ENCODE peak calls at places on chromosomes 2 and 18, in ten cellular contexts. One of them, this sample, is unnamed.

GRCh38 chr2:125267683-125268082 is 1242.6 kb downstream of the CNTNAP5 start:
- DNase-seq in transverse colon: no peak
- DNase-seq in suprapubic skin: no peak
- DNase-seq in stomach: no peak
- DNase-seq in HCT116: no peak
- DNase-seq in H1: no peak
- DNase-seq in HL-60: no peak
- DNase-seq in spleen: no peak
- DNase-seq in prostate gland: no peak
- DNase-seq in K562: no peak
- DNase-seq in this sample: no peak

GRCh38 chr2:39107724-39108273 is 13.1 kb downstream of the SOS1 start:
- DNase-seq in transverse colon: no peak
- DNase-seq in suprapubic skin: no peak
- DNase-seq in stomach: no peak
- DNase-seq in HCT116: no peak
- DNase-seq in H1: no peak
- DNase-seq in HL-60: no peak
- DNase-seq in spleen: no peak
- DNase-seq in prostate gland: no peak
- DNase-seq in K562: no peak
- DNase-seq in this sample: no peak

GRCh38 chr2:191247381-191248057 is 2.3 kb downstream of the MYO1B start:
- DNase-seq in transverse colon: no peak
- DNase-seq in suprapubic skin: no peak
- DNase-seq in stomach: no peak
- DNase-seq in HCT116: peak
- DNase-seq in H1: peak
- DNase-seq in HL-60: no peak
- DNase-seq in spleen: no peak
- DNase-seq in prostate gland: no peak
- DNase-seq in K562: no peak
- DNase-seq in this sample: peak

GRCh38 chr2:175464311-175464670 is 282.8 kb upstream of the ATP5MC3 start:
- DNase-seq in transverse colon: no peak
- DNase-seq in suprapubic skin: no peak
- DNase-seq in stomach: no peak
- DNase-seq in HCT116: no peak
- DNase-seq in H1: no peak
- DNase-seq in HL-60: peak
- DNase-seq in spleen: peak
- DNase-seq in prostate gland: no peak
- DNase-seq in K562: no peak
- DNase-seq in this sample: no peak

GRCh38 chr18:32048507-32049091 is 30.0 kb downstream of the RNF125 start:
- DNase-seq in transverse colon: peak
- DNase-seq in suprapubic skin: no peak
- DNase-seq in stomach: no peak
- DNase-seq in HCT116: no peak
- DNase-seq in H1: no peak
- DNase-seq in HL-60: peak
- DNase-seq in spleen: no peak
- DNase-seq in prostate gland: no peak
- DNase-seq in K562: no peak
- DNase-seq in this sample: peak

GRCh38 chr2:69625078-69625788 is 18.3 kb downstream of the AAK1 start:
- DNase-seq in transverse colon: no peak
- DNase-seq in suprapubic skin: no peak
- DNase-seq in stomach: no peak
- DNase-seq in HCT116: no peak
- DNase-seq in H1: no peak
- DNase-seq in HL-60: no peak
- DNase-seq in spleen: no peak
- DNase-seq in prostate gland: no peak
- DNase-seq in K562: peak
- DNase-seq in this sample: no peak

GRCh38 chr2:217650229-217650628 is 352.6 kb downstream of the TNS1 start:
- DNase-seq in transverse colon: no peak
- DNase-seq in suprapubic skin: no peak
- DNase-seq in stomach: no peak
- DNase-seq in HCT116: peak
- DNase-seq in H1: no peak
- DNase-seq in HL-60: no peak
- DNase-seq in spleen: no peak
- DNase-seq in prostate gland: no peak
- DNase-seq in K562: no peak
- DNase-seq in this sample: no peak

GRCh38 chr18:13220326-13220991 is 1.9 kb downstream of the LDLRAD4 start:
- DNase-seq in transverse colon: peak
- DNase-seq in suprapubic skin: no peak
- DNase-seq in stomach: peak
- DNase-seq in HCT116: no peak
- DNase-seq in H1: no peak
- DNase-seq in HL-60: no peak
- DNase-seq in spleen: no peak
- DNase-seq in prostate gland: no peak
- DNase-seq in K562: no peak
- DNase-seq in this sample: no peak

GRCh38 chr18:5967666-5968065 is 72.3 kb upstream of the TMEM200C start:
- DNase-seq in transverse colon: no peak
- DNase-seq in suprapubic skin: no peak
- DNase-seq in stomach: no peak
- DNase-seq in HCT116: no peak
- DNase-seq in H1: no peak
- DNase-seq in HL-60: no peak
- DNase-seq in spleen: no peak
- DNase-seq in prostate gland: no peak
- DNase-seq in K562: no peak
- DNase-seq in this sample: no peak

GRCh38 chr2:230130668-230131364 is 62.1 kb upstream of the SLC16A14 start:
- DNase-seq in transverse colon: peak
- DNase-seq in suprapubic skin: peak
- DNase-seq in stomach: no peak
- DNase-seq in HCT116: peak
- DNase-seq in H1: no peak
- DNase-seq in HL-60: no peak
- DNase-seq in spleen: peak
- DNase-seq in prostate gland: no peak
- DNase-seq in K562: no peak
- DNase-seq in this sample: peak

GRCh38 chr2:64934530-64934929 is 54.7 kb upstream of the SLC1A4 start:
- DNase-seq in transverse colon: peak
- DNase-seq in suprapubic skin: no peak
- DNase-seq in stomach: no peak
- DNase-seq in HCT116: no peak
- DNase-seq in H1: no peak
- DNase-seq in HL-60: no peak
- DNase-seq in spleen: no peak
- DNase-seq in prostate gland: no peak
- DNase-seq in K562: no peak
- DNase-seq in this sample: no peak

GRCh38 chr2:71608034-71608433 is 154.7 kb downstream of the DYSF start:
- DNase-seq in transverse colon: no peak
- DNase-seq in suprapubic skin: peak
- DNase-seq in stomach: peak
- DNase-seq in HCT116: no peak
- DNase-seq in H1: no peak
- DNase-seq in HL-60: no peak
- DNase-seq in spleen: peak
- DNase-seq in prostate gland: no peak
- DNase-seq in K562: no peak
- DNase-seq in this sample: no peak

GRCh38 chr2:127805491-127805890 is 5.5 kb downstream of the WDR33 start:
- DNase-seq in transverse colon: no peak
- DNase-seq in suprapubic skin: no peak
- DNase-seq in stomach: no peak
- DNase-seq in HCT116: no peak
- DNase-seq in H1: no peak
- DNase-seq in HL-60: no peak
- DNase-seq in spleen: no peak
- DNase-seq in prostate gland: no peak
- DNase-seq in K562: no peak
- DNase-seq in this sample: no peak
- TF ChIP-seq POLR2AphosphoS5 in transverse colon: no peak
- TF ChIP-seq POLR2AphosphoS5 in suprapubic skin: no peak
- TF ChIP-seq POLR2AphosphoS5 in stomach: no peak
- TF ChIP-seq POLR2AphosphoS5 in HCT116: no peak
- TF ChIP-seq POLR2AphosphoS5 in H1: no peak
- TF ChIP-seq POLR2AphosphoS5 in HL-60: no peak
- TF ChIP-seq POLR2AphosphoS5 in spleen: no peak
- TF ChIP-seq POLR2AphosphoS5 in prostate gland: no peak
- TF ChIP-seq POLR2AphosphoS5 in K562: no peak
- TF ChIP-seq POLR2AphosphoS5 in this sample: no peak

GRCh38 chr2:16361261-16361990 is 304.2 kb downstream of the CYRIA start:
- DNase-seq in transverse colon: no peak
- DNase-seq in suprapubic skin: no peak
- DNase-seq in stomach: no peak
- DNase-seq in HCT116: no peak
- DNase-seq in H1: no peak
- DNase-seq in HL-60: no peak
- DNase-seq in spleen: no peak
- DNase-seq in prostate gland: no peak
- DNase-seq in K562: no peak
- DNase-seq in this sample: no peak
- TF ChIP-seq CTCF in transverse colon: no peak
- TF ChIP-seq CTCF in suprapubic skin: no peak
- TF ChIP-seq CTCF in stomach: no peak
- TF ChIP-seq CTCF in HCT116: no peak
- TF ChIP-seq CTCF in H1: no peak
- TF ChIP-seq CTCF in HL-60: no peak
- TF ChIP-seq CTCF in spleen: no peak
- TF ChIP-seq CTCF in prostate gland: no peak
- TF ChIP-seq CTCF in K562: no peak
- TF ChIP-seq CTCF in this sample: no peak

GRCh38 chr2:18425186-18425585 is 135.3 kb downstream of the RDH14 start:
- DNase-seq in transverse colon: no peak
- DNase-seq in suprapubic skin: no peak
- DNase-seq in stomach: no peak
- DNase-seq in HCT116: no peak
- DNase-seq in H1: no peak
- DNase-seq in HL-60: no peak
- DNase-seq in spleen: no peak
- DNase-seq in prostate gland: no peak
- DNase-seq in K562: no peak
- DNase-seq in this sample: no peak
- H3K27ac ChIP-seq in transverse colon: no peak
- H3K27ac ChIP-seq in suprapubic skin: no peak
- H3K27ac ChIP-seq in stomach: no peak
- H3K27ac ChIP-seq in HCT116: no peak
- H3K27ac ChIP-seq in H1: no peak
- H3K27ac ChIP-seq in HL-60: no peak
- H3K27ac ChIP-seq in spleen: no peak
- H3K27ac ChIP-seq in prostate gland: no peak
- H3K27ac ChIP-seq in K562: no peak
- H3K27ac ChIP-seq in this sample: no peak

GRCh38 chr2:96532641-96533291 is 3.8 kb upstream of the ARID5A start:
- DNase-seq in transverse colon: no peak
- DNase-seq in suprapubic skin: no peak
- DNase-seq in stomach: no peak
- DNase-seq in HCT116: no peak
- DNase-seq in H1: no peak
- DNase-seq in HL-60: no peak
- DNase-seq in spleen: peak
- DNase-seq in prostate gland: no peak
- DNase-seq in K562: no peak
- DNase-seq in this sample: no peak

GRCh38 chr2:96531366-96531765 is 5.2 kb upstream of the ARID5A start:
- DNase-seq in transverse colon: no peak
- DNase-seq in suprapubic skin: no peak
- DNase-seq in stomach: no peak
- DNase-seq in HCT116: no peak
- DNase-seq in H1: no peak
- DNase-seq in HL-60: no peak
- DNase-seq in spleen: no peak
- DNase-seq in prostate gland: no peak
- DNase-seq in K562: no peak
- DNase-seq in this sample: no peak

GRCh38 chr2:96530474-96531357 is 5.8 kb upstream of the ARID5A start:
- DNase-seq in transverse colon: no peak
- DNase-seq in suprapubic skin: no peak
- DNase-seq in stomach: no peak
- DNase-seq in HCT116: no peak
- DNase-seq in H1: no peak
- DNase-seq in HL-60: no peak
- DNase-seq in spleen: no peak
- DNase-seq in prostate gland: no peak
- DNase-seq in K562: no peak
- DNase-seq in this sample: no peak

GRCh38 chr2:96533292-96534073 is 3.1 kb upstream of the ARID5A start:
- DNase-seq in transverse colon: peak
- DNase-seq in suprapubic skin: peak
- DNase-seq in stomach: peak
- DNase-seq in HCT116: no peak
- DNase-seq in H1: no peak
- DNase-seq in HL-60: peak
- DNase-seq in spleen: peak
- DNase-seq in prostate gland: peak
- DNase-seq in K562: no peak
- DNase-seq in this sample: peak

GRCh38 chr2:96531872-96532505 is 4.6 kb upstream of the ARID5A start:
- DNase-seq in transverse colon: peak
- DNase-seq in suprapubic skin: peak
- DNase-seq in stomach: peak
- DNase-seq in HCT116: peak
- DNase-seq in H1: no peak
- DNase-seq in HL-60: peak
- DNase-seq in spleen: peak
- DNase-seq in prostate gland: peak
- DNase-seq in K562: peak
- DNase-seq in this sample: peak
- TF ChIP-seq POLR2AphosphoS5 in transverse colon: peak
- TF ChIP-seq POLR2AphosphoS5 in suprapubic skin: peak
- TF ChIP-seq POLR2AphosphoS5 in stomach: peak
- TF ChIP-seq POLR2AphosphoS5 in HCT116: peak
- TF ChIP-seq POLR2AphosphoS5 in H1: no peak
- TF ChIP-seq POLR2AphosphoS5 in HL-60: no peak
- TF ChIP-seq POLR2AphosphoS5 in spleen: peak
- TF ChIP-seq POLR2AphosphoS5 in prostate gland: peak
- TF ChIP-seq POLR2AphosphoS5 in K562: no peak
- TF ChIP-seq POLR2AphosphoS5 in this sample: peak

GRCh38 chr2:207341816-207342215 is 176.1 kb upstream of the KLF7 start:
- DNase-seq in transverse colon: no peak
- DNase-seq in suprapubic skin: no peak
- DNase-seq in stomach: no peak
- DNase-seq in HCT116: no peak
- DNase-seq in H1: no peak
- DNase-seq in HL-60: no peak
- DNase-seq in spleen: no peak
- DNase-seq in prostate gland: no peak
- DNase-seq in K562: no peak
- DNase-seq in this sample: no peak
- TF ChIP-seq CTCF in transverse colon: no peak
- TF ChIP-seq CTCF in suprapubic skin: no peak
- TF ChIP-seq CTCF in stomach: no peak
- TF ChIP-seq CTCF in HCT116: peak
- TF ChIP-seq CTCF in H1: peak
- TF ChIP-seq CTCF in HL-60: no peak
- TF ChIP-seq CTCF in spleen: no peak
- TF ChIP-seq CTCF in prostate gland: no peak
- TF ChIP-seq CTCF in K562: no peak
- TF ChIP-seq CTCF in this sample: no peak

GRCh38 chr2:239962890-239963591 is 62.1 kb downstream of the NDUFA10 start:
- DNase-seq in transverse colon: no peak
- DNase-seq in suprapubic skin: no peak
- DNase-seq in stomach: no peak
- DNase-seq in HCT116: no peak
- DNase-seq in H1: no peak
- DNase-seq in HL-60: no peak
- DNase-seq in spleen: no peak
- DNase-seq in prostate gland: no peak
- DNase-seq in K562: no peak
- DNase-seq in this sample: no peak
- H3K27ac ChIP-seq in transverse colon: no peak
- H3K27ac ChIP-seq in suprapubic skin: no peak
- H3K27ac ChIP-seq in stomach: no peak
- H3K27ac ChIP-seq in HCT116: no peak
- H3K27ac ChIP-seq in H1: no peak
- H3K27ac ChIP-seq in HL-60: no peak
- H3K27ac ChIP-seq in spleen: no peak
- H3K27ac ChIP-seq in prostate gland: no peak
- H3K27ac ChIP-seq in K562: no peak
- H3K27ac ChIP-seq in this sample: no peak